ENCODE peak calls at places on chromosomes 11 and 22, in five cellular contexts. B is GM12891, E is HCT116, X is sigmoid colon, F is A549. Q is an unnamed sample.

GRCh38 chr22:31818481-31819392 is 64.9 kb downstream of the DEPDC5 start:
- DNase-seq in E (no peak), X (no peak), F (no peak), B (no peak), Q (peak; percentile 25)

GRCh38 chr11:130051077-130051476 is 18.6 kb upstream of the APLP2 start:
- DNase-seq in X (no peak), E (no peak), F (no peak), B (no peak), Q (no peak)

GRCh38 chr22:22168190-22168940 is 76.2 kb upstream of the VPREB1 start:
- DNase-seq in E (peak; percentile 88), F (peak; percentile 11), B (peak; percentile 31), X (no peak), Q (peak; percentile 31)

GRCh38 chr11:134032501-134033091 is 36.3 kb upstream of the JAM3 start:
- DNase-seq in E (no peak), B (no peak), F (no peak), X (peak; percentile 78), Q (no peak)

GRCh38 chr11:116231540-116231939 is 541.2 kb downstream of the BUD13 start:
- DNase-seq in B (no peak), E (no peak), X (no peak), F (no peak), Q (no peak)

GRCh38 chr11:13288375-13289029 is 10.9 kb downstream of the BMAL1 start:
- DNase-seq in E (no peak), B (no peak), F (no peak), X (no peak), Q (no peak)

GRCh38 chr22:27911329-27911728 is 7.7 kb downstream of the PITPNB start:
- DNase-seq in B (no peak), E (no peak), F (no peak), X (no peak), Q (peak; percentile 79)

GRCh38 chr22:17562906-17563870 is at the start of gene SLC25A18:
- DNase-seq in E (no peak), F (no peak), B (no peak), X (peak; percentile 90), Q (no peak)

DNA sequence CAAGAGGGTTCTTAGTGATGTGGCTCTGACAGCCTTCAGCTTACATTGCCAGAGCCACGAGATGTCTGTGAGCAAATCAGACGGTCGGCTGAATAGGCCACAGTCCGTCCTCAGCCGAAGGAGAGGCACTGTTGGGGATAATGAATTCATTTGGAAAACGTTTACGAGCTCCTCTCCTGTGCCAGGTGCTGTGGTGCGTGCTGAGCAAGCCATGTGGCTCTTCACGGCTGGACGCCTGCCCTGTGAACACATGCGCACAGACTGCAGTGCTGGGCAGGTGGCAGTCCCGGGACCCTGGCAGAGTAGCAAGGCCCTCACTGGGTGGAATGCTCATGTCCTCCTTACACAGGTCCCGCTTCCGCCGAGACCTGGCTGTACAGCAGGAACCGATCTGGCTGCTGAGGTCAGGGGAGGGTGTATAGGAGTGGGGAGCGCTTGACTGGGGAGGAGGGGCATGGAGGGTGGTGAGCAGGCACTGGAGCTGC is 6.8 kb downstream of the TBC1D22A start:
- DNase-seq in F (no peak), B (no peak), E (no peak), X (no peak), Q (no peak)
- TF ChIP-seq POLR2A in F (no peak), B (peak; percentile 45), E (no peak), X (no peak), Q (no peak)

GRCh38 chr11:118643995-118644345 is 35.5 kb downstream of the TREH start:
- DNase-seq in B (no peak), X (no peak), E (no peak), F (no peak), Q (no peak)

GRCh38 chr11:118639899-118640298 is 32.5 kb downstream of the PHLDB1 start:
- DNase-seq in F (no peak), E (no peak), X (no peak), B (no peak), Q (no peak)

GRCh38 chr11:118643142-118643994 is 36.0 kb downstream of the PHLDB1 start:
- DNase-seq in X (no peak), B (no peak), E (no peak), F (no peak), Q (no peak)

GRCh38 chr11:118640332-118641154 is 33.1 kb downstream of the PHLDB1 start:
- DNase-seq in E (no peak), X (no peak), B (no peak), F (no peak), Q (no peak)

DNA sequence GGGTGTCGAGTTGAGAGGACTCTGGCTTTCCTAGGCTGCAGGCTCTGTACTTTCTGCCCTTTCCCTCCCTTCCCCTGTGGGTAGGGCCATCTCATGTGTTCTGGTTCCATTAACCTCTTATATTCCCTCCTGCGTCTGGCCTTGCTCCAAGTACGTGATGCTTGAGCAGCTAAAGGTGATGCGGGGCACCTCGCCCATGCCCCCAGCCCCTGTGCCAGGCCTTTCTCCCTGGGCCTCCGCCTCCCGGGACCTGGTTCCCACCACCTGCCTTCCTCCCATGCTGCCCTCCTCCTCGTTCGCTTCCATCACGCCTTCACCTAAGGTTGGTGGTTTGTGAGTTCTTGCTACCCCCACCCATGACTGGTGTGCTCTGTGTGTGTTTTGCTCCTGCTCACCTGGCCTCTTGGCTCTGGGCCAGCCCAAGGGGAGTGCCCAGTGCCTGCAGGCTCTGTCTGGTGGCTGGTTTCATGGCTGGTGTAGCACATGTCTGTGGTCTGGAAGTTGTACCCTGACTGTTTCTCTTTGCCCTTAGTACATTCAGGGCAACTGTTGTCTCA is 34.1 kb downstream of the PHLDB1 start:
- DNase-seq in X (no peak), B (no peak), E (no peak), F (no peak), Q (no peak)
- TF ChIP-seq POLR2A in X (no peak), B (no peak), E (no peak), F (no peak), Q (no peak)

DNA sequence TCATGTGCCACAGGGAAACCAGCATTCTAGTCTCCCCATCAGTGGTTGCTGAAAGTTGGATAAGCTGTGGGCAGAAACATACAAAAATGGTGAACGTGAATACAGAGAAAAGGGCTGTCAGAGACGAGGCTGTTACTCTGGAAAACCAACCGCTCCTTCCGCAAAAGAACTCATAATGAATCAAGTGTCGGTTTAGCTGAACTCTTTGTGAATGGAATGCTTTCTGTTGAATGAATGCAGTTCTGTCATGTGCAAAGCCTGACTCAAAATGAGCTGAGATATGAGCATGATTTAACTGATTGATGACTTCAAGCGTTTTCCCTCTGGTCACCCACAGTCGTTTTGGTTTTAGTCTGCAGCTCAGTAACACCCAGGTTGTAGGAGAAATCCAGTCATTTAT is 298.3 kb downstream of the ETS1 start:
- DNase-seq in X (no peak), F (no peak), E (no peak), B (no peak), Q (no peak)
- TF ChIP-seq POLR2A in X (no peak), F (no peak), E (no peak), B (no peak), Q (no peak)

GRCh38 chr11:63564056-63564784 is 1.0 kb upstream of the PLAAT2 start:
- DNase-seq in F (no peak), E (no peak), B (peak; percentile 43), X (peak; percentile 22), Q (no peak)

GRCh38 chr11:63563201-63564055 is at the start of gene PLAAT2:
- DNase-seq in B (no peak), E (no peak), X (peak; percentile 12), F (no peak), Q (no peak)

GRCh38 chr11:63567044-63567840 is 4.1 kb upstream of the PLAAT2 start:
- DNase-seq in F (peak; percentile 66), X (peak; percentile 39), B (no peak), E (peak; percentile 68), Q (peak; percentile 93)

GRCh38 chr11:63565728-63566127 is 2.5 kb upstream of the PLAAT2 start:
- DNase-seq in E (no peak), B (no peak), F (no peak), X (no peak), Q (no peak)

GRCh38 chr11:63564785-63565350 is 1.7 kb upstream of the PLAAT2 start:
- DNase-seq in F (no peak), E (no peak), X (no peak), B (no peak), Q (no peak)
- TF ChIP-seq POLR2A in F (no peak), E (no peak), X (no peak), B (no peak), Q (no peak)